ENCODE peak calls at places on chromosomes 6 and 20, in four cellular contexts. T is H1, M is WTC11, F is SK-N-SH. Y is an unnamed sample.

GRCh38 chr20:48531505-48531904 is 296.3 kb downstream of the PREX1 start:
- DNase-seq in M (no peak), F (no peak), T (no peak), Y (no peak)

GRCh38 chr6:134979142-134979541 is 29.2 kb upstream of the ALDH8A1 start:
- DNase-seq in F (no peak), M (no peak), T (no peak), Y (peak; percentile 23)

GRCh38 chr20:43388267-43389081 is 69.2 kb upstream of the SRSF6 start:
- DNase-seq in M (no peak), T (no peak), F (no peak), Y (no peak)

GRCh38 chr6:54426995-54427394 is 118.8 kb downstream of the TINAG start:
- DNase-seq in T (no peak), M (no peak), F (no peak), Y (no peak)

GRCh38 chr6:31158863-31159855 is 770 bp downstream of the TCF19 start:
- DNase-seq in M (peak; percentile 70), T (no peak), F (peak; percentile 51), Y (peak; percentile 52)

GRCh38 chr20:62652051-62652893 is 10.0 kb downstream of the SLCO4A1 start:
- DNase-seq in M (peak; percentile 50), T (no peak), F (peak; percentile 70), Y (peak; percentile 76)

GRCh38 chr6:151807513-151808330 is at the start of gene ESR1:
- DNase-seq in M (peak; percentile 71), F (peak; percentile 33), T (peak; percentile 29), Y (no peak)

GRCh38 chr6:63510786-63511185 is 61.5 kb upstream of the LOC128125822 start:
- DNase-seq in T (no peak), F (no peak), M (no peak), Y (no peak)

GRCh38 chr20:45325367-45325766 is 17.3 kb upstream of the MATN4 start:
- DNase-seq in F (no peak), T (no peak), M (no peak), Y (no peak)

GRCh38 chr6:4936681-4937041 is 67.2 kb downstream of the RPP40 start:
- DNase-seq in T (no peak), F (peak; percentile 62), M (no peak), Y (peak; percentile 75)

GRCh38 chr20:11207749-11208502 is 534.1 kb upstream of the JAG1 start:
- DNase-seq in T (no peak), F (no peak), M (no peak), Y (no peak)

GRCh38 chr20:10059006-10059405 is 24.2 kb downstream of the ANKEF1 start:
- DNase-seq in M (no peak), T (no peak), F (no peak), Y (no peak)

GRCh38 chr6:38525888-38526287 is 113.8 kb downstream of the BTBD9 start:
- DNase-seq in F (no peak), M (no peak), T (no peak), Y (no peak)

GRCh38 chr6:161417712-161418457 is 144.0 kb upstream of the AGPAT4 start:
- DNase-seq in M (no peak), F (peak; percentile 49), T (no peak), Y (no peak)

GRCh38 chr20:61753196-61753942 is 312.3 kb downstream of the TAF4 start:
- DNase-seq in M (no peak), T (no peak), F (no peak), Y (no peak)

GRCh38 chr6:27133281-27134227 is 113.9 kb upstream of the PRSS16 start:
- DNase-seq in M (peak; percentile 74), F (no peak), T (no peak), Y (no peak)

GRCh38 chr6:126662966-126663365 is 323.1 kb downstream of the CENPW start:
- DNase-seq in M (no peak), F (no peak), T (no peak), Y (no peak)

GRCh38 chr20:31716351-31716750 is 6.3 kb downstream of the BCL2L1 start:
- DNase-seq in T (no peak), M (no peak), F (no peak), Y (no peak)

GRCh38 chr6:19181252-19181651 is 655.9 kb upstream of the ID4 start:
- DNase-seq in T (no peak), F (no peak), M (no peak), Y (no peak)

GRCh38 chr20:23245553-23246128 is 105.0 kb upstream of the NXT1 start:
- DNase-seq in F (no peak), T (no peak), M (peak; percentile 68), Y (peak; percentile 71)

GRCh38 chr6:136547336-136547735 is 2.9 kb downstream of the MAP7 start:
- DNase-seq in F (peak; percentile 61), T (no peak), M (no peak), Y (no peak)

GRCh38 chr20:47456041-47456537 is 45.6 kb upstream of the NCOA3 start:
- DNase-seq in T (no peak), M (no peak), F (no peak), Y (no peak)

GRCh38 chr6:168744866-168745265 is 303.9 kb downstream of the SMOC2 start:
- DNase-seq in T (no peak), M (no peak), F (no peak), Y (no peak)

GRCh38 chr20:36098364-36098763 is 56.2 kb upstream of the EPB41L1 start:
- DNase-seq in T (no peak), M (no peak), F (no peak), Y (no peak)

GRCh38 chr20:51076841-51077543 is 54.1 kb upstream of the KCNG1 start:
- DNase-seq in M (no peak), T (no peak), F (no peak), Y (no peak)

GRCh38 chr20:5864873-5865582 is 85.3 kb downstream of the TRMT6 start:
- DNase-seq in F (no peak), T (no peak), M (no peak), Y (no peak)
- TF ChIP-seq TEAD4 in F (no peak), T (no peak), M (no peak), Y (no peak)

GRCh38 chr6:142886431-142887170 is 58.4 kb downstream of the HIVEP2 start:
- DNase-seq in T (no peak), M (no peak), F (no peak), Y (no peak)
- TF ChIP-seq TEAD4 in T (no peak), M (no peak), F (no peak), Y (no peak)

GRCh38 chr6:20919677-20920385 is 385.6 kb downstream of the CDKAL1 start:
- DNase-seq in T (no peak), F (no peak), M (no peak), Y (no peak)
- TF ChIP-seq TEAD4 in T (no peak), F (no peak), M (no peak), Y (no peak)

DNA sequence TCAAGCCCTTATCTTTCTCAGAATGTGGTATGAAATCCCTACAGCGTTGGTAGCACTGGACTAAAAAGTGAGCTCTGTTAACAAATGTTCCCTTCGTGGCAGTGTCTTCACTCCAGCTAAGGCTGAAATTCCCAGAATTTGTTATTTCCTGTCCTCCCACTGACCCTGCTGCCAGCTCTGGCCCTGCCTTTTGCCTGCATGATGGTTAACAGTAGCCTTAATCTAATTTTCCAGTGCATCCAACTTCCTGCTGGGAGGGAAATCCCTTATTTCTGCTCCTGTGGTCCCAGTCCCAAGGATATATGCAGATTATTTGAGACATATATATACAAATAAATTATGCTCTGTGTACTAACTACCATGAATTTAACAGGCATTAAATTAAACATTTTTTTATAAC is 157.2 kb upstream of the CARMIL1 start:
- DNase-seq in F (peak; percentile 80), T (no peak), M (no peak), Y (no peak)
- TF ChIP-seq TEAD4 in F (no peak), T (no peak), M (no peak), Y (no peak)

GRCh38 chr6:41167173-41167963 is 4.5 kb upstream of the TREM2 start:
- DNase-seq in T (no peak), M (peak; percentile 71), F (no peak), Y (no peak)
- TF ChIP-seq TEAD4 in T (no peak), M (no peak), F (no peak), Y (no peak)

GRCh38 chr6:40882321-40882720 is 156.7 kb downstream of the UNC5CL start:
- DNase-seq in M (no peak), F (peak; percentile 45), T (no peak), Y (no peak)
- TF ChIP-seq TEAD4 in M (no peak), F (no peak), T (no peak), Y (no peak)

GRCh38 chr6:139679516-139680179 is 305.2 kb upstream of the CITED2 start:
- DNase-seq in T (no peak), F (no peak), M (no peak), Y (no peak)
- TF ChIP-seq TEAD4 in T (no peak), F (no peak), M (no peak), Y (no peak)

GRCh38 chr6:69816017-69816416 is 19.2 kb upstream of the LMBRD1 start:
- DNase-seq in M (no peak), F (no peak), T (no peak), Y (no peak)

GRCh38 chr6:69812746-69813427 is 16.1 kb upstream of the LMBRD1 start:
- DNase-seq in F (no peak), M (no peak), T (no peak), Y (no peak)

GRCh38 chr6:69816569-69816968 is 19.8 kb upstream of the LMBRD1 start:
- DNase-seq in T (no peak), F (no peak), M (no peak), Y (no peak)

GRCh38 chr6:69817358-69817757 is 20.5 kb upstream of the LMBRD1 start:
- DNase-seq in T (no peak), F (no peak), M (no peak), Y (no peak)

GRCh38 chr6:69813508-69813907 is 16.7 kb upstream of the LMBRD1 start:
- DNase-seq in M (no peak), F (no peak), T (no peak), Y (no peak)
- TF ChIP-seq TEAD4 in M (no peak), F (no peak), T (no peak), Y (no peak)

DNA sequence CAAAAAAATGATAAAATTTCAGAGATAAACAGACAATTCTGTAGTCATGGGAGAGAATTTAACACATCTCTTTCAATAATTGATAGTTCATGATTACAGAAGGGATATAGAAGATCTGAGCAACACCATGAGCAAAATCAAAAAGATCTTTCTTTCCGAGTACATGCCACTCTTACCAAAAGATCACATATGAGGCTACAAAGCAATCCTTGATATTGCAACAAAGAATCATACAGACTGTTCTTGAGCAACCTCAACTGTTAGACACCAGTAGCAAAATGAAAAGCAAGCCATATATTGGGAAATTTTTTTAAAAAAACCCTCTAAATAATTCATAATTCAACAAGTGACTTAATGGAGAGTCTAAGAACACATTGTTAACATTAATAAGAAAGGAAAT is 3.6 kb upstream of the CD83 start:
- DNase-seq in T (no peak), M (no peak), F (no peak), Y (no peak)
- TF ChIP-seq TEAD4 in T (no peak), M (no peak), F (no peak), Y (no peak)

Y was measured in K562.